ENCODE peak calls at places on chromosomes 5 and 9, in seven cellular contexts. P, S, G, U, I, Y and O are unnamed samples.

GRCh38 chr5:80246995-80247729 is 8.7 kb downstream of the SERINC5 start:
- DNase-seq in P (peak; percentile 59), S (peak; percentile 83), G (peak; percentile 44), U (peak; percentile 73), I (peak; percentile 48), Y (no peak), O (no peak)

GRCh38 chr9:99103909-99104458 is 929 bp upstream of the TGFBR1 start:
- DNase-seq in P (peak; percentile 37), S (no peak), G (no peak), U (no peak), I (no peak), Y (no peak), O (no peak)

GRCh38 chr5:148843510-148844318 is 17.3 kb downstream of the ADRB2 start:
- DNase-seq in P (no peak), S (no peak), G (no peak), U (no peak), I (no peak), Y (no peak), O (no peak)

GRCh38 chr9:2771661-2772060 is 54.4 kb downstream of the KCNV2 start:
- DNase-seq in P (no peak), S (no peak), G (no peak), U (no peak), I (peak; percentile 6), Y (no peak), O (no peak)

GRCh38 chr9:84357235-84357634 is 16.7 kb upstream of the SLC28A3 start:
- DNase-seq in P (no peak), S (no peak), G (no peak), U (no peak), I (no peak), Y (no peak), O (no peak)

GRCh38 chr9:109793196-109793595 is 13.2 kb downstream of the PALM2AKAP2 start:
- DNase-seq in P (no peak), S (no peak), G (no peak), U (no peak), I (no peak), Y (no peak), O (no peak)

GRCh38 chr9:133113163-133113927 is 7.7 kb downstream of the RALGDS start:
- DNase-seq in P (no peak), S (no peak), G (no peak), U (no peak), I (no peak), Y (no peak), O (no peak)

GRCh38 chr5:141867139-141867538 is 11.1 kb downstream of the PCDH1 start:
- DNase-seq in P (no peak), S (no peak), G (no peak), U (no peak), I (no peak), Y (no peak), O (no peak)

GRCh38 chr9:86046930-86047341 is 52.4 kb downstream of the GOLM1 start:
- DNase-seq in P (no peak), S (no peak), G (no peak), U (no peak), I (peak; percentile 75), Y (no peak), O (no peak)

GRCh38 chr5:151523335-151523734 is 67.8 kb downstream of the FAT2 start:
- DNase-seq in P (peak; percentile 60), S (peak; percentile 39), G (no peak), U (peak; percentile 60), I (peak; percentile 72), Y (peak; percentile 15), O (peak; percentile 39)

GRCh38 chr5:111069839-111070238 is 1.7 kb upstream of the TSLP start:
- DNase-seq in P (no peak), S (no peak), G (no peak), U (no peak), I (no peak), Y (no peak), O (no peak)

GRCh38 chr5:137265457-137265856 is 233.7 kb downstream of the SPOCK1 start:
- DNase-seq in P (no peak), S (no peak), G (no peak), U (no peak), I (no peak), Y (no peak), O (no peak)

GRCh38 chr5:133618141-133618540 is 5.8 kb upstream of the FSTL4 start:
- DNase-seq in P (no peak), S (no peak), G (no peak), U (no peak), I (no peak), Y (no peak), O (no peak)

GRCh38 chr9:79236466-79236865 is 335.3 kb upstream of the TLE4 start:
- DNase-seq in P (no peak), S (no peak), G (no peak), U (no peak), I (no peak), Y (no peak), O (no peak)

GRCh38 chr5:166617507-166617906 is 1673.9 kb upstream of the WWC1 start:
- DNase-seq in P (no peak), S (no peak), G (no peak), U (no peak), I (no peak), Y (no peak), O (no peak)

GRCh38 chr9:35287986-35288515 is 126.2 kb downstream of the UNC13B start:
- DNase-seq in P (no peak), S (no peak), G (no peak), U (no peak), I (no peak), Y (no peak), O (no peak)

GRCh38 chr9:97567894-97568202 is 65.3 kb downstream of the TSTD2 start:
- DNase-seq in P (peak; percentile 43), S (no peak), G (no peak), U (no peak), I (no peak), Y (no peak), O (no peak)

GRCh38 chr9:32854271-32854670 is 70.9 kb downstream of the TMEM215 start:
- DNase-seq in P (no peak), S (no peak), G (no peak), U (no peak), I (no peak), Y (no peak), O (no peak)

GRCh38 chr5:155049569-155050383 is 36.2 kb downstream of the KIF4B start:
- DNase-seq in P (no peak), S (peak; percentile 7), G (no peak), U (peak; percentile 4), I (no peak), Y (no peak), O (no peak)

GRCh38 chr5:134906811-134907210 is 1.9 kb downstream of the PCBD2 start:
- DNase-seq in P (no peak), S (peak; percentile 6), G (no peak), U (no peak), I (no peak), Y (no peak), O (no peak)

GRCh38 chr5:134904621-134905245 is at the start of gene PCBD2:
- DNase-seq in P (peak; percentile 94), S (peak; percentile 83), G (peak; percentile 73), U (peak; percentile 80), I (peak; percentile 93), Y (peak; percentile 86), O (peak; percentile 79)

GRCh38 chr5:134902071-134902801 is 2.7 kb upstream of the PCBD2 start:
- DNase-seq in P (no peak), S (no peak), G (peak; percentile 60), U (no peak), I (no peak), Y (no peak), O (no peak)

GRCh38 chr5:134905246-134905996 is 490 bp downstream of the PCBD2 start:
- DNase-seq in P (no peak), S (peak; percentile 56), G (peak; percentile 36), U (peak; percentile 65), I (peak; percentile 66), Y (no peak), O (peak; percentile 27)
- TF ChIP-seq YY1 in P (no peak), S (no peak), G (no peak), U (no peak), I (no peak), Y (no peak), O (no peak)

GRCh38 chr5:5273398-5273797 is 133.3 kb downstream of the ADAMTS16 start:
- DNase-seq in P (no peak), S (no peak), G (no peak), U (no peak), I (no peak), Y (no peak), O (no peak)

GRCh38 chr5:5271606-5272321 is 131.6 kb downstream of the ADAMTS16 start:
- DNase-seq in P (no peak), S (no peak), G (no peak), U (no peak), I (peak; percentile 65), Y (no peak), O (no peak)

GRCh38 chr5:5273976-5274375 is 133.8 kb downstream of the ADAMTS16 start:
- DNase-seq in P (no peak), S (no peak), G (no peak), U (no peak), I (no peak), Y (no peak), O (no peak)

GRCh38 chr5:5270161-5270560 is 130.0 kb downstream of the ADAMTS16 start:
- DNase-seq in P (no peak), S (no peak), G (no peak), U (no peak), I (no peak), Y (no peak), O (no peak)

GRCh38 chr5:5270958-5271605 is 131.0 kb downstream of the ADAMTS16 start:
- DNase-seq in P (no peak), S (peak; percentile 57), G (no peak), U (peak; percentile 6), I (peak; percentile 88), Y (no peak), O (no peak)
- H3K4me3 ChIP-seq in P (no peak overlapping the region), S (peak overlapping the region; percentile 49), G (no peak overlapping the region), U (no peak overlapping the region), I (peak overlapping the region; percentile 56), Y (no peak overlapping the region), O (no peak overlapping the region)

GRCh38 chr5:88886756-88887741 is 4.1 kb upstream of the MEF2C start:
- DNase-seq in P (no peak), S (no peak), G (no peak), U (no peak), I (no peak), Y (no peak), O (no peak)

GRCh38 chr5:88889165-88890069 is 6.4 kb upstream of the MEF2C start:
- DNase-seq in P (no peak), S (no peak), G (no peak), U (no peak), I (peak; percentile 70), Y (no peak), O (no peak)

GRCh38 chr5:88888291-88888690 is 5.3 kb upstream of the MEF2C start:
- DNase-seq in P (no peak), S (no peak), G (no peak), U (no peak), I (no peak), Y (no peak), O (no peak)

GRCh38 chr5:88890070-88890781 is 7.2 kb upstream of the MEF2C start:
- DNase-seq in P (no peak), S (no peak), G (no peak), U (no peak), I (no peak), Y (no peak), O (no peak)

GRCh38 chr5:88888799-88889164 is 5.8 kb upstream of the MEF2C start:
- DNase-seq in P (no peak), S (no peak), G (no peak), U (no peak), I (no peak), Y (no peak), O (no peak)
- H3K9ac ChIP-seq in P (no peak overlapping the region), S (no peak overlapping the region), G (peak overlapping the region; percentile 97), U (no peak overlapping the region), I (no peak overlapping the region), Y (no peak overlapping the region), O (peak overlapping the region; percentile 61)

GRCh38 chr5:41279040-41279439 is 65.7 kb upstream of the C6 start:
- DNase-seq in P (no peak), S (no peak), G (no peak), U (no peak), I (no peak), Y (no peak), O (no peak)
- TF ChIP-seq YY1 in P (no peak), S (no peak), G (no peak), U (no peak), I (no peak), Y (no peak), O (no peak)